ENCODE peak calls at places on chromosome 22, in nine cellular contexts. One of them, this sample, is unnamed.

GRCh38 chr22:32723632-32724031 is 77.9 kb upstream of the TIMP3 start:
- DNase-seq in tibial artery: peak; percentile 89
- DNase-seq in thyroid gland: peak; percentile 17
- DNase-seq in H9: no peak
- DNase-seq in uterus: peak; percentile 50
- DNase-seq in heart left ventricle: peak; percentile 73
- DNase-seq in ovary: peak; percentile 40
- DNase-seq in psoas muscle: peak; percentile 79
- DNase-seq in transverse colon: peak; percentile 59
- DNase-seq in this sample: peak; percentile 46

GRCh38 chr22:33018232-33018864 is 39.8 kb downstream of the SYN3 start:
- DNase-seq in tibial artery: no peak
- DNase-seq in thyroid gland: peak; percentile 50
- DNase-seq in H9: peak; percentile 78
- DNase-seq in uterus: peak; percentile 22
- DNase-seq in heart left ventricle: peak; percentile 40
- DNase-seq in ovary: no peak
- DNase-seq in psoas muscle: peak; percentile 60
- DNase-seq in transverse colon: peak; percentile 39
- DNase-seq in this sample: peak; percentile 45

GRCh38 chr22:38873469-38874411 is 1.7 kb upstream of the CBX6 start:
- DNase-seq in tibial artery: peak; percentile 59
- DNase-seq in thyroid gland: peak; percentile 79
- DNase-seq in H9: no peak
- DNase-seq in uterus: no peak
- DNase-seq in heart left ventricle: no peak
- DNase-seq in ovary: no peak
- DNase-seq in psoas muscle: no peak
- DNase-seq in transverse colon: no peak
- DNase-seq in this sample: no peak

GRCh38 chr22:44926491-44927415 is 83.1 kb downstream of the PHF21B start:
- DNase-seq in tibial artery: no peak
- DNase-seq in thyroid gland: no peak
- DNase-seq in H9: no peak
- DNase-seq in uterus: no peak
- DNase-seq in heart left ventricle: no peak
- DNase-seq in ovary: no peak
- DNase-seq in psoas muscle: no peak
- DNase-seq in transverse colon: no peak
- DNase-seq in this sample: no peak

GRCh38 chr22:32378703-32379272 is 21.1 kb downstream of the RFPL3 start:
- DNase-seq in tibial artery: no peak
- DNase-seq in thyroid gland: peak; percentile 23
- DNase-seq in H9: peak; percentile 81
- DNase-seq in uterus: no peak
- DNase-seq in heart left ventricle: no peak
- DNase-seq in ovary: no peak
- DNase-seq in psoas muscle: no peak
- DNase-seq in transverse colon: peak; percentile 22
- DNase-seq in this sample: peak; percentile 38

GRCh38 chr22:30694638-30695350 is at the start of gene OSBP2:
- DNase-seq in tibial artery: peak; percentile 62
- DNase-seq in thyroid gland: peak; percentile 53
- DNase-seq in H9: peak; percentile 45
- DNase-seq in uterus: peak; percentile 23
- DNase-seq in heart left ventricle: peak; percentile 34
- DNase-seq in ovary: peak; percentile 26
- DNase-seq in psoas muscle: peak; percentile 64
- DNase-seq in transverse colon: peak; percentile 56
- DNase-seq in this sample: peak; percentile 34

GRCh38 chr22:26986884-26987283 is 329.5 kb downstream of the MIAT start:
- DNase-seq in tibial artery: no peak
- DNase-seq in thyroid gland: no peak
- DNase-seq in H9: no peak
- DNase-seq in uterus: no peak
- DNase-seq in heart left ventricle: no peak
- DNase-seq in ovary: no peak
- DNase-seq in psoas muscle: no peak
- DNase-seq in transverse colon: no peak
- DNase-seq in this sample: no peak

GRCh38 chr22:29587938-29588699 is 7.2 kb upstream of the NIPSNAP1 start:
- DNase-seq in tibial artery: no peak
- DNase-seq in thyroid gland: peak; percentile 13
- DNase-seq in H9: no peak
- DNase-seq in uterus: no peak
- DNase-seq in heart left ventricle: no peak
- DNase-seq in ovary: no peak
- DNase-seq in psoas muscle: no peak
- DNase-seq in transverse colon: no peak
- DNase-seq in this sample: no peak

GRCh38 chr22:29073618-29074275 is 912 bp downstream of the KREMEN1 start:
- DNase-seq in tibial artery: no peak
- DNase-seq in thyroid gland: peak; percentile 58
- DNase-seq in H9: peak; percentile 70
- DNase-seq in uterus: peak; percentile 40
- DNase-seq in heart left ventricle: peak; percentile 49
- DNase-seq in ovary: peak; percentile 57
- DNase-seq in psoas muscle: peak; percentile 74
- DNase-seq in transverse colon: peak; percentile 60
- DNase-seq in this sample: peak; percentile 65

GRCh38 chr22:23066200-23067022 is 3.9 kb upstream of the GNAZ start:
- DNase-seq in tibial artery: peak; percentile 62
- DNase-seq in thyroid gland: no peak
- DNase-seq in H9: no peak
- DNase-seq in uterus: peak; percentile 12
- DNase-seq in heart left ventricle: peak; percentile 11
- DNase-seq in ovary: peak; percentile 16
- DNase-seq in psoas muscle: peak; percentile 41
- DNase-seq in transverse colon: peak; percentile 2
- DNase-seq in this sample: no peak

GRCh38 chr22:28207281-28208030 is 288.4 kb upstream of the PITPNB start:
- DNase-seq in tibial artery: no peak
- DNase-seq in thyroid gland: no peak
- DNase-seq in H9: no peak
- DNase-seq in uterus: no peak
- DNase-seq in heart left ventricle: no peak
- DNase-seq in ovary: no peak
- DNase-seq in psoas muscle: no peak
- DNase-seq in transverse colon: no peak
- DNase-seq in this sample: no peak

GRCh38 chr22:37401401-37401859 is 25.8 kb downstream of the ELFN2 start:
- DNase-seq in tibial artery: no peak
- DNase-seq in thyroid gland: no peak
- DNase-seq in H9: no peak
- DNase-seq in uterus: no peak
- DNase-seq in heart left ventricle: peak; percentile 33
- DNase-seq in ovary: no peak
- DNase-seq in psoas muscle: no peak
- DNase-seq in transverse colon: no peak
- DNase-seq in this sample: peak; percentile 24

DNA sequence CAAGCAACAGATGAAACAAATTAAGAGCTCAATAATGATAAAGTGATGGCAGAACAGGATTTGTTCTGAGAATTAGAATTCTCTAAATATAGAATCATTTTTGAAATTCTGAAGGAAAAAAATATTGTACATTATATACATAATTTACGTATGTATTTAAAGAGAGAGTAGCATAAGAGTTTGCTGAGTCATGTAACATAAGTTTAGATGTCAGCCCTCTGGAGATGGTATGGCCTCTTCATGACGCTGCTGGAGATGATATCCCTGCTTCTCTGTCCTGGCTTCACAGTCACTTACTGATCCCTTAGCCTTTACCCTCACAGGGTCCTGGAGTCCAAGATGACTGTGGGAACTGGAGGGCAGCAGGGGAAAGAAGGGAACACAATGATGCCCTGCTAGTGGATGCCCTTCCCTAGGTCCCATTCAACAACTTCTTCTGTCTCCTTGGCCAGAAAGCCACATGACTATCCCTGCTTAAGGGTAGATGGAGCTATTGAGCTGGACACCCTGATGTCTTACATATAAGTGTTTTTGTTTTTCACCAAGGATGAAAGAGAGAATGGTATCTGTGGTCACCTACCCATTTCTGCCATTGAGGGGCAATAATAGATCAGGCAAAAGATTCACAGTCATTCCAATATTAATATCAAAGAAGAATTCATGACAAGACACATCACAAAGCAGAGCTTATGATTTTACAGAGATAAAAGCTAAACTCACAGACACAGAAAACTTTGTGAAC is 753.1 kb downstream of the TBC1D22A start:
- DNase-seq in tibial artery: no peak
- DNase-seq in thyroid gland: no peak
- DNase-seq in H9: no peak
- DNase-seq in uterus: no peak
- DNase-seq in heart left ventricle: no peak
- DNase-seq in ovary: no peak
- DNase-seq in psoas muscle: no peak
- DNase-seq in transverse colon: no peak
- DNase-seq in this sample: no peak
- TF ChIP-seq CTCF in tibial artery: no peak
- TF ChIP-seq CTCF in thyroid gland: no peak
- TF ChIP-seq CTCF in H9: no peak
- TF ChIP-seq CTCF in uterus: peak; percentile 8
- TF ChIP-seq CTCF in heart left ventricle: no peak
- TF ChIP-seq CTCF in ovary: no peak
- TF ChIP-seq CTCF in psoas muscle: no peak
- TF ChIP-seq CTCF in transverse colon: no peak
- TF ChIP-seq CTCF in this sample: no peak

DNA sequence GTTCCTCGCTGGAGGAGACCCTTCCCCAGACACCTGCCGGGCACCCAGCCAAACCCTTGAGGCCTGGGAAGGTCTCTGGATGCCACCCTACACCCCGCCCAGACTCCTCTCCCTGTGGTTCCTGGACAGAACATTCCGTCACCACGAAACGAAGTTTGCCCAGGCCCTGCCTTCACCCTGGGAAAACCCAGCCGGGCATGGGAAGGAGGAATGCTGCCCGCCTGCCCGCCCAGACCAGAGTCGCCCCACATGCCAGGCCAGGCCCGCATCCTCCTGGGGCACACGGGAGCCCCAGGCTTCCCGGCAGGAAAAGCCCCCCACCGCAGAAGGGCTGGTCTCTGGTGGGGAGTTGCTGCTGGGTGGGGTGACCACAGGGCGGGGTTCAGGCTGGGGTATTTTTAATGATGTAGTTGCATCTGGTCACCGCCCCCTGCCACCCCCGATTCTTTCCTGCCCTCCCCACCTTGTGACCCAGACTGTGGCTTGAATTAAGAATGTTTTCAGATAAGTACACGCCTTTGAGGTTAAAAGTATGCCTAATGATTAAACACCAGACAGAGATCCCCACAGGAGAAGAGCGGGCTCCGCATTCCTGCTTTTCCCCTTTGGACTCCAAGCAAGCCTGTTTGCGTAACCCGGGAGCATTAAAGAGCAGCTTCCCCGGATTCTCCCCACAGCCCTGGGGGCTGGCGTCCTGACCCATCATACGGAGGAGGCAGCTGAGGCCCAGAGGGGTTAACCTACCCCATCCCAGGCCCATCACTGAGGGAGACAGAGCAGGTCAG is 44.6 kb upstream of the PPARA start:
- DNase-seq in tibial artery: peak; percentile 83
- DNase-seq in thyroid gland: no peak
- DNase-seq in H9: no peak
- DNase-seq in uterus: peak; percentile 64
- DNase-seq in heart left ventricle: no peak
- DNase-seq in ovary: no peak
- DNase-seq in psoas muscle: peak; percentile 73
- DNase-seq in transverse colon: peak; percentile 69
- DNase-seq in this sample: no peak
- H3K4me1 ChIP-seq in tibial artery: peaks cover 95% of the 10 kb centered on the region
- H3K4me1 ChIP-seq in thyroid gland: peaks cover 85% of the 10 kb centered on the region
- H3K4me1 ChIP-seq in H9: no peaks in the 10 kb centered on the region
- H3K4me1 ChIP-seq in uterus: peaks cover 49% of the 10 kb centered on the region
- H3K4me1 ChIP-seq in heart left ventricle: peaks cover 97% of the 10 kb centered on the region
- H3K4me1 ChIP-seq in ovary: peaks cover 77% of the 10 kb centered on the region
- H3K4me1 ChIP-seq in psoas muscle: peaks cover 94% of the 10 kb centered on the region
- H3K4me1 ChIP-seq in transverse colon: peaks cover 54% of the 10 kb centered on the region
- H3K4me1 ChIP-seq in this sample: no peaks in the 10 kb centered on the region

GRCh38 chr22:17095538-17095937 is 10.7 kb downstream of the IL17RA start:
- DNase-seq in tibial artery: peak; percentile 31
- DNase-seq in thyroid gland: no peak
- DNase-seq in H9: no peak
- DNase-seq in uterus: no peak
- DNase-seq in heart left ventricle: no peak
- DNase-seq in ovary: no peak
- DNase-seq in psoas muscle: no peak
- DNase-seq in transverse colon: no peak
- DNase-seq in this sample: no peak
- TF ChIP-seq CTCF in tibial artery: no peak
- TF ChIP-seq CTCF in thyroid gland: no peak
- TF ChIP-seq CTCF in H9: peak; percentile 78
- TF ChIP-seq CTCF in uterus: no peak
- TF ChIP-seq CTCF in heart left ventricle: no peak
- TF ChIP-seq CTCF in ovary: no peak
- TF ChIP-seq CTCF in psoas muscle: no peak
- TF ChIP-seq CTCF in transverse colon: no peak
- TF ChIP-seq CTCF in this sample: no peak

GRCh38 chr22:36010913-36011312 is 17.7 kb downstream of the RBFOX2 start:
- DNase-seq in tibial artery: no peak
- DNase-seq in thyroid gland: no peak
- DNase-seq in H9: no peak
- DNase-seq in uterus: no peak
- DNase-seq in heart left ventricle: no peak
- DNase-seq in ovary: no peak
- DNase-seq in psoas muscle: no peak
- DNase-seq in transverse colon: no peak
- DNase-seq in this sample: no peak

GRCh38 chr22:36008565-36008964 is 20.1 kb downstream of the RBFOX2 start:
- DNase-seq in tibial artery: no peak
- DNase-seq in thyroid gland: no peak
- DNase-seq in H9: no peak
- DNase-seq in uterus: no peak
- DNase-seq in heart left ventricle: no peak
- DNase-seq in ovary: no peak
- DNase-seq in psoas muscle: no peak
- DNase-seq in transverse colon: no peak
- DNase-seq in this sample: no peak

GRCh38 chr22:36009085-36009484 is 19.5 kb downstream of the RBFOX2 start:
- DNase-seq in tibial artery: no peak
- DNase-seq in thyroid gland: no peak
- DNase-seq in H9: no peak
- DNase-seq in uterus: no peak
- DNase-seq in heart left ventricle: no peak
- DNase-seq in ovary: no peak
- DNase-seq in psoas muscle: no peak
- DNase-seq in transverse colon: no peak
- DNase-seq in this sample: no peak

GRCh38 chr22:36010090-36010489 is 18.5 kb downstream of the RBFOX2 start:
- DNase-seq in tibial artery: no peak
- DNase-seq in thyroid gland: no peak
- DNase-seq in H9: peak; percentile 67
- DNase-seq in uterus: no peak
- DNase-seq in heart left ventricle: no peak
- DNase-seq in ovary: no peak
- DNase-seq in psoas muscle: no peak
- DNase-seq in transverse colon: no peak
- DNase-seq in this sample: no peak

DNA sequence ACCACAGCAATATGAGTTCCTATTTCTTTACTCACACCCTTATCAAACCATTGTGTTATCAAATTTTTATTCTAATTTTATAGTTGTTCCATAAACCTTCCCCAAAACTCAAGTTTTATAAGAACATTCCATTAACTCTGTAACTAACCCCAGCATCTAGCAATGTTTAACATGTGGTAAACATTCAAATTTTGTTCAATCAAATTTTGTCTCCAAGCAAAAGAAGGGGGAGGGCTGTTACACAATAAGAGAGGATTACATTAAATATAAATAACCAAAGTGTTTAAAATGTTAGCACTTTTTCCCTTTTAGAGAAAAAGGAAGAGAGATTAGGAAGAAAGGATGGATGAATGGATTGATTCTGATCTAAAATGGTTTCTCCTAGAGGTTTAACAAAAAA is 20.5 kb downstream of the RBFOX2 start:
- DNase-seq in tibial artery: no peak
- DNase-seq in thyroid gland: no peak
- DNase-seq in H9: no peak
- DNase-seq in uterus: no peak
- DNase-seq in heart left ventricle: no peak
- DNase-seq in ovary: no peak
- DNase-seq in psoas muscle: no peak
- DNase-seq in transverse colon: no peak
- DNase-seq in this sample: no peak
- H3K4me1 ChIP-seq in tibial artery: peaks cover 5% of the 10 kb centered on the region
- H3K4me1 ChIP-seq in thyroid gland: peaks cover 8% of the 10 kb centered on the region
- H3K4me1 ChIP-seq in H9: peaks cover 4% of the 10 kb centered on the region
- H3K4me1 ChIP-seq in uterus: peaks cover 7% of the 10 kb centered on the region
- H3K4me1 ChIP-seq in heart left ventricle: peaks cover 61% of the 10 kb centered on the region
- H3K4me1 ChIP-seq in ovary: peaks cover 28% of the 10 kb centered on the region
- H3K4me1 ChIP-seq in psoas muscle: peaks cover 14% of the 10 kb centered on the region
- H3K4me1 ChIP-seq in transverse colon: peaks cover 19% of the 10 kb centered on the region
- H3K4me1 ChIP-seq in this sample: peaks cover 3% of the 10 kb centered on the region

This sample was measured in colonic mucosa.